ENCODE peak calls at places on chromosomes 12 and 14, in five cellular contexts. A is HCT116; P is right lobe of liver; Y is naive thymus-derived CD4-positive, alpha-beta T cell; U is fibroblast of lung. T is an unnamed sample.

GRCh38 chr12:25187781-25188180 is 7.2 kb downstream of the DNAI7 start:
- DNase-seq in U (peak), A (no peak), P (no peak), Y (no peak), T (no peak)

GRCh38 chr12:54206807-54207206 is 18.0 kb upstream of the SMUG1 start:
- DNase-seq in U (no peak), A (no peak), Y (no peak), P (no peak), T (no peak)

GRCh38 chr12:124734224-124734788 is 129.4 kb downstream of the SCARB1 start:
- DNase-seq in U (peak), Y (no peak), A (no peak), P (no peak), T (no peak)

GRCh38 chr14:67571275-67571990 is 28.6 kb downstream of the PIGH start:
- DNase-seq in Y (peak), U (peak), P (peak), A (peak), T (peak)

GRCh38 chr12:106219043-106219442 is 28.8 kb downstream of the CKAP4 start:
- DNase-seq in P (no peak), U (no peak), Y (no peak), A (no peak), T (no peak)

GRCh38 chr12:11797317-11797913 is 147.9 kb downstream of the ETV6 start:
- DNase-seq in A (no peak), P (no peak), Y (no peak), U (peak), T (no peak)

GRCh38 chr12:93602897-93603668 is 30.6 kb downstream of the SOCS2 start:
- DNase-seq in P (no peak), A (no peak), U (no peak), Y (no peak), T (no peak)

GRCh38 chr14:55585854-55586253 is 5.8 kb downstream of the KTN1 start:
- DNase-seq in A (no peak), P (no peak), U (peak), Y (no peak), T (no peak)

GRCh38 chr14:102164241-102164641 is 24.5 kb downstream of the WDR20 start:
- DNase-seq in U (peak), P (no peak), A (no peak), Y (no peak), T (no peak)

GRCh38 chr14:68232643-68233055 is 413.1 kb downstream of the RAD51B start:
- DNase-seq in A (peak), P (peak), U (peak), Y (no peak), T (no peak)

GRCh38 chr12:47729233-47729632 is 3.9 kb upstream of the ENDOU start:
- DNase-seq in A (no peak), U (peak), P (no peak), Y (no peak), T (no peak)

GRCh38 chr14:51889851-51890250 is 29.4 kb downstream of the GNG2 start:
- DNase-seq in P (no peak), U (no peak), Y (no peak), A (no peak), T (no peak)

GRCh38 chr14:90111895-90112534 is 50.2 kb downstream of the KCNK13 start:
- DNase-seq in P (no peak), Y (no peak), U (peak), A (peak), T (no peak)

GRCh38 chr12:114274131-114274530 is 131.8 kb downstream of the TBX5 start:
- DNase-seq in Y (no peak), P (no peak), U (no peak), A (no peak), T (no peak)

GRCh38 chr14:21891921-21892320 is 218.3 kb upstream of the OR4E1 start:
- DNase-seq in P (no peak), U (no peak), Y (no peak), A (no peak), T (no peak)

GRCh38 chr12:111424189-111424792 is 18.6 kb downstream of the SH2B3 start:
- DNase-seq in Y (no peak), A (no peak), U (no peak), P (no peak), T (no peak)

GRCh38 chr12:52310622-52311281 is 10.4 kb downstream of the KRT83 start:
- DNase-seq in P (no peak), A (no peak), U (no peak), Y (no peak), T (no peak)

GRCh38 chr14:33282811-33283210 is 344.1 kb downstream of the NPAS3 start:
- DNase-seq in A (no peak), P (no peak), Y (no peak), U (no peak), T (no peak)

GRCh38 chr12:80032967-80033366 is 66.4 kb upstream of the OTOGL start:
- DNase-seq in Y (no peak), U (no peak), A (no peak), P (no peak), T (no peak)

GRCh38 chr14:33127531-33127930 is 188.9 kb downstream of the NPAS3 start:
- DNase-seq in U (no peak), Y (no peak), A (no peak), P (no peak), T (no peak)

GRCh38 chr12:51851408-51852097 is 3.0 kb upstream of the FIGNL2 start:
- DNase-seq in P (no peak), Y (no peak), U (no peak), A (no peak), T (no peak)

GRCh38 chr14:54803926-54804719 is 98.5 kb downstream of the GCH1 start:
- DNase-seq in A (no peak), P (peak), U (no peak), Y (no peak), T (no peak)

GRCh38 chr12:26282339-26282945 is 87.1 kb downstream of the SSPN start:
- DNase-seq in Y (no peak), U (no peak), A (no peak), P (no peak), T (no peak)

GRCh38 chr14:91327661-91328312 is 83.3 kb upstream of the GPR68 start:
- DNase-seq in Y (no peak), P (no peak), A (no peak), U (no peak), T (no peak)

GRCh38 chr14:81974543-81974942 is 440.9 kb upstream of the SEL1L start:
- DNase-seq in Y (no peak), A (no peak), U (no peak), P (no peak), T (no peak)

DNA sequence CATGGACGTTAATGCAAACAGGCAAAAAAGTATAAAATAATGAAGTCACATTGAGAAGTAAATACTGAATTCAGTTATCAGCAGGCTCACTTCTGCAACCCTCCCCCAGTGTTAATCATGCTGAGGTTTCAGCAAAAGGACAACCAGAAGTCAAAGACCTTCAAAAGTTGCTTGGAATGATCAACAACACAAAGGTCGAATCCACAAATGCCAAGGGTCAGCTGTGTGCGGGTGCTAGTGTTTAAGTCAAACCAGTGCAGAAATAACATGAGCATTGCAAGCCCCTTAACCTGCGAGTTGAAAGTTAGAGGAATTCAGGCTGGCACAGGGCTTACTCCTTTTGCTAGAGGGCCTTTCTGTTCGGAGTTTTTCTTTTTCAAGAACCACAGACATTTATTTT is 436.7 kb upstream of the SEL1L start:
- DNase-seq in Y (no peak), P (no peak), U (no peak), A (no peak), T (no peak)
- H3K27ac ChIP-seq in Y (no peak), P (no peak), U (no peak), A (no peak), T (no peak)

DNA sequence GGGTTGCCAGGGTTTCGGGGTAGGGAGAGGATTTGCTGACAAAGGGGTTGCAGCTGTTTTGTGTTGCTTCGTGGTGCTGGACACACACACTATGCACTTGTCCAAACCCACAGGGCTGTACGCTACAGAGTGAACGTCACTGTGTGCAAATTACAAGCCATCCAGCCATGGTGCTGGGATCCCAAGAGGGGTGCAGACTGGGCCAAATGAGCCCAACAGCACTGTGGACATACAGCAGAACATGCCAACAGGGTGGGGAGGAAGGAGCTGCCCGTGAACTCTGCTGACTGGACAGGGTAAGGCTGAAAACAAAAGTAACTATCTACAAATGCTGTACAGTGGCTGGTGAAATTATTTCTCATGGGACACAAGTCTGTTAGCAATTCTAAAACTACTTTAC is 25.2 kb downstream of the POLE start:
- DNase-seq in U (no peak), A (no peak), Y (no peak), P (no peak), T (no peak)
- H3K27ac ChIP-seq in U (no peak), A (no peak), Y (no peak), P (no peak), T (no peak)

DNA sequence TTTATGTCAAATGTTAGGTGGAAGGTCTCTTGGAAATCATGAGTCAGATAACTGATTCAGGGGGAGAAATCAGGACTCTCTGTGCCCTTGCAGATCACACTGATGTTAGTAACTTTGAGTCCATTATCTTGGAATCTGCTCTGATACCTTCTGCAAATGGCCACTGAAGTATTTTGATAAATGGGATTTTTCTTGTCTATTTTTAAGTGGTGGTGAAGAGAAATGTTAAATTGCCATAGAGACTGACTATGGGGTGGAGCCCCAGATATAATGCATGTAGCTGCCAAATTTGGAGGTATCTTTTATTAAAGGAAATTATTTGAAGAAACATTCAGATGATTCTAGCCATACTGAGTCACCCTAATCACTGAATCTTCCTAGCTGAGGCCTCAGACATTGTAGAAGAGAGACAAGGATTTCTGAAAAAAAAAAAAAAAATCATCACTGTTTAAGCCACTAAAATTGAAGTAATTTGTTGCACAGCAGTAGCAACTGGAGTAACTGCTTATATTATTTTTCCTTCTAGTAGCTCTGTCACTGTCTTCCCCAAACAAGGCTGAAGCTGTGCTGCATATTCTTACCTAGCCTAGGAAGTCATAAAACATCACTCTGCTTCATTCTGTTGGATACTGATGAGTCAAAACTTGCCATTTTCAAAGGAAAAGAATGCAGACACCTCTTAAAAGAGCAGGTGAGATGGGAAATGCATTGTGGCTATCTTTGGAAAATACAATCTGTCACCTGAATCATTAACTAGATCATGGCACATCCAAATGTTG is 36.0 kb upstream of the CLEC14A start:
- DNase-seq in U (no peak), P (no peak), A (no peak), Y (no peak), T (no peak)
- H3K27ac ChIP-seq in U (peak), P (no peak), A (no peak), Y (no peak), T (no peak)

GRCh38 chr12:60148109-60148508 is 552.3 kb downstream of the SLC16A7 start:
- DNase-seq in Y (no peak), U (peak), A (no peak), P (no peak), T (no peak)

GRCh38 chr12:60148831-60149230 is 553.0 kb downstream of the SLC16A7 start:
- DNase-seq in U (peak), P (no peak), Y (no peak), A (peak), T (no peak)

GRCh38 chr12:60138526-60138925 is 542.7 kb downstream of the SLC16A7 start:
- DNase-seq in P (no peak), U (no peak), A (no peak), Y (no peak), T (no peak)

GRCh38 chr12:60144395-60144794 is 548.6 kb downstream of the SLC16A7 start:
- DNase-seq in Y (no peak), A (no peak), U (no peak), P (no peak), T (no peak)
- H3K27ac ChIP-seq in Y (no peak), A (no peak), U (no peak), P (no peak), T (no peak)

GRCh38 chr12:56222531-56222895 is 791 bp upstream of the RNF41 start:
- DNase-seq in P (no peak), A (no peak), Y (no peak), U (no peak), T (no peak)
- H3K27ac ChIP-seq in P (peak), A (peak), Y (peak), U (peak), T (peak)

DNA sequence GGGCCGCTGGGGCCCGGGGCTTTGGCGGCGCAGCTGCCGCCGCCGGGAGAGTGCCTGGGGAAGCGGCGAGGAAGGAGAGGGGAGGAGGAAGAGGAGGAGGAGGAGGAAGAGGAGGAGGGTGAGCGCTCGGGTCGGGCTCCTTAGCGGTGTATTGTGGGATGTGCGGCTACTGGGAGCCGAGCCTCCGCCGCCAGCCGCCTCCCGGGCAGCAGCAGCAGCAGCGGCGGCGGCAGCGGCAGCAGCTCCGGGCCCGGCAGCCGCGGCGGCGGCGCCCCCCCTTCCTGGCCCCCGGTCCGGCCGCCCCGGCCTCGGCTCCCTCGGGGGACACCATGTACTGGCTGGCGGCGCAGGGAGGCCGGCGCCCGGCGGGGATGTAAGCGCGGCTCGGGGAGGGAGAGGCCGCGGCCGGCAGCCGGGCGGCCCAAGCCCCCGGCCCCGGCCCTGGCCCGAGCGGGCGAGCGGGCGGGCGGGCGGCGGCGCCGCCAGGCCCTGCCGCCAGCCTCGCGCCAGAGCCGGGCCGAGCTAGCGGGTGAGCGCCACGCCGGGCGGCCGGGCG is at the start of gene SETD1B:
- DNase-seq in U (peak), Y (no peak), P (peak), A (no peak), T (peak)
- H3K27ac ChIP-seq in U (peak), Y (peak), P (peak), A (peak), T (peak)

DNA sequence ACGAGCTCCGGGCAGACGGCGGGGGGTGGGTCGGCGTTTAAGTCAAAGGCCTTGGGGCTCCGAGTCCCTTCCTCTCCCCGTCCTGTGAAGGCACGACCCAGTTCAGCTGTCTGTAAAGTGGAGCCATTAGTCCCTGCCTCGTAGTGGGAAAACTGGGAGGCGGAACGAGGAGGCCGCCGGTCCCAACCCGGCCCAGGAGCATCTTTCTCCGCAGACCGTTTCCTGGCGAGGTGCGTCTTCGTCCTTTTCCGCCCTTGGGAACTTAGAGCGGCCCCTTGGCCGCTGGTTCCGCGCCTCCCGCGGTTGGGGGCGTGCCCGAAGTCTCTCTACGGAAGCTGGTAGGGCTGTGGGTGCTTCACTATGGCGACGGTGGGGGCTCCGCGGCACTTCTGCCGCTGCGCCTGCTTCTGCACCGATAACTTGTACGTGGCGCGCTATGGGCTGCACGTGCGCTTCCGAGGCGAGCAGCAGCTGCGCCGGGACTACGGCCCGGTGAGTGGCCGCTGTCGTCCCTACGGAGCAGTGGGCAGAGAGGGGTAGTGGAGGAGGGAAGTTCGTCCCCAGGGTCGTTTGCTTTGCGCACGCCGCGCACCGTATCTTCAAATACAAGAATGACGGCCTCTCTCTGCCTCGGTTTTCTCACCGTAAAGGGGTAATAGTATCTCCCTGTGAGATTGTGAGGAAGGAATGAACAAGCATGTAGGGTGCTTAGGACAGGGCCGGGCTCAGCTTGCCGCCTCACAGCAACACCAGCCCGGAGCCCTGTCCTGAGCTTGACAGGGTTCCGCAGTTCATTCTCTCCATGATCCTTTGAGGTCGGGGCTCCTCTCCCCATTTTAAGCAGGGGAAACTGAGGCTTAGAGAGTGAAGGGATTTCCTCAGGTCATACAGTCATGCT is at the start of gene OGFOD2:
- DNase-seq in U (peak), A (peak), P (peak), Y (peak), T (peak)
- H3K27ac ChIP-seq in U (peak), A (peak), P (peak), Y (peak), T (peak)

T was measured in substantia nigra.